ENCODE peak calls at places on chromosome 3, in eight cellular contexts. B is tibial nerve, X is ovary, Z is uterus, P is HepG2, E is Peyer's patch, M is IMR-90, K is A549. I is an unnamed sample.

GRCh38 chr3:5010706-5011554 is 31.7 kb downstream of the BHLHE40 start:
- DNase-seq in B (no peak), X (no peak), Z (no peak), P (no peak), E (no peak), M (peak), K (no peak), I (no peak)

GRCh38 chr3:47701388-47701787 is 80.3 kb downstream of the SMARCC1 start:
- DNase-seq in B (no peak), X (no peak), Z (no peak), P (no peak), E (no peak), M (no peak), K (no peak), I (no peak)

GRCh38 chr3:100634493-100635272 is 25.3 kb downstream of the ADGRG7 start:
- DNase-seq in B (no peak), X (no peak), Z (no peak), P (peak), E (peak), M (peak), K (peak), I (peak)

GRCh38 chr3:197009532-197010019 is 20.0 kb downstream of the MELTF start:
- DNase-seq in B (no peak), X (no peak), Z (no peak), P (no peak), E (no peak), M (no peak), K (no peak), I (no peak)

GRCh38 chr3:134796313-134797079 is 1.4 kb downstream of the EPHB1 start:
- DNase-seq in B (no peak), X (no peak), Z (no peak), P (no peak), E (no peak), M (no peak), K (no peak), I (no peak)

GRCh38 chr3:111676177-111677021 is 81.3 kb upstream of the ZBED2 start:
- DNase-seq in B (no peak), X (no peak), Z (no peak), P (peak), E (peak), M (no peak), K (peak), I (no peak)

GRCh38 chr3:69012836-69013255 is 638 bp downstream of the EOGT start:
- DNase-seq in B (no peak), X (peak), Z (peak), P (peak), E (no peak), M (peak), K (peak), I (peak)

GRCh38 chr3:170423001-170423615 is 4.4 kb downstream of the CLDN11 start:
- DNase-seq in B (peak), X (peak), Z (no peak), P (no peak), E (no peak), M (no peak), K (no peak), I (no peak)

GRCh38 chr3:134300520-134300919 is 49.9 kb upstream of the RYK start:
- DNase-seq in B (no peak), X (no peak), Z (no peak), P (no peak), E (no peak), M (no peak), K (peak), I (no peak)

GRCh38 chr3:65894126-65894525 is 144.6 kb downstream of the MAGI1 start:
- DNase-seq in B (no peak), X (no peak), Z (no peak), P (no peak), E (no peak), M (no peak), K (no peak), I (no peak)

GRCh38 chr3:49899815-49900214 is 3.9 kb downstream of the MST1R start:
- DNase-seq in B (no peak), X (no peak), Z (no peak), P (no peak), E (no peak), M (no peak), K (no peak), I (no peak)

GRCh38 chr3:160921020-160921635 is 165.1 kb downstream of the PPM1L start:
- DNase-seq in B (no peak), X (no peak), Z (no peak), P (peak), E (no peak), M (peak), K (peak), I (no peak)

GRCh38 chr3:50268276-50268675 is 671 bp upstream of the SEMA3B start:
- DNase-seq in B (no peak), X (no peak), Z (no peak), P (no peak), E (no peak), M (no peak), K (no peak), I (no peak)

GRCh38 chr3:11288786-11289637 is 16.8 kb downstream of the ATG7 start:
- DNase-seq in B (no peak), X (no peak), Z (no peak), P (peak), E (no peak), M (peak), K (peak), I (no peak)

GRCh38 chr3:39784922-39785321 is 24.5 kb upstream of the MYRIP start:
- DNase-seq in B (no peak), X (no peak), Z (no peak), P (no peak), E (no peak), M (no peak), K (no peak), I (no peak)

GRCh38 chr3:24387000-24387399 is 107.7 kb downstream of the THRB start:
- DNase-seq in B (no peak), X (no peak), Z (no peak), P (no peak), E (no peak), M (no peak), K (no peak), I (no peak)

GRCh38 chr3:14000556-14000955 is 120.7 kb upstream of the WNT7A start:
- DNase-seq in B (no peak), X (no peak), Z (no peak), P (no peak), E (no peak), M (no peak), K (no peak), I (no peak)

GRCh38 chr3:140093742-140094141 is 158.8 kb downstream of the CLSTN2 start:
- DNase-seq in B (peak), X (peak), Z (peak), P (no peak), E (no peak), M (peak), K (no peak), I (no peak)

GRCh38 chr3:141412936-141413354 is 44.6 kb downstream of the ZBTB38 start:
- DNase-seq in B (peak), X (peak), Z (peak), P (peak), E (peak), M (peak), K (peak), I (peak)

GRCh38 chr3:148229107-148229506 is 468.6 kb upstream of the AGTR1 start:
- DNase-seq in B (no peak), X (no peak), Z (no peak), P (no peak), E (no peak), M (peak), K (no peak), I (no peak)

GRCh38 chr3:87576752-87577151 is 300.4 kb upstream of the POU1F1 start:
- DNase-seq in B (no peak), X (no peak), Z (no peak), P (no peak), E (no peak), M (no peak), K (no peak), I (no peak)

GRCh38 chr3:16478516-16478915 is 35.0 kb downstream of the RFTN1 start:
- DNase-seq in B (no peak), X (no peak), Z (no peak), P (no peak), E (no peak), M (peak), K (no peak), I (no peak)

GRCh38 chr3:140204271-140204984 is 269.4 kb downstream of the CLSTN2 start:
- DNase-seq in B (no peak), X (no peak), Z (no peak), P (no peak), E (no peak), M (no peak), K (no peak), I (no peak)

GRCh38 chr3:57998366-57999283 is 9.6 kb upstream of the FLNB start:
- DNase-seq in B (no peak), X (peak), Z (no peak), P (peak), E (no peak), M (peak), K (no peak), I (no peak)

GRCh38 chr3:149596136-149596770 is 61.6 kb downstream of the WWTR1 start:
- DNase-seq in B (no peak), X (no peak), Z (no peak), P (no peak), E (no peak), M (peak), K (no peak), I (no peak)

GRCh38 chr3:132006605-132007204 is 28.1 kb downstream of the CPNE4 start:
- DNase-seq in B (no peak), X (no peak), Z (no peak), P (peak), E (no peak), M (peak), K (peak), I (no peak)

GRCh38 chr3:39657775-39658174 is 151.6 kb upstream of the MYRIP start:
- DNase-seq in B (no peak), X (no peak), Z (no peak), P (no peak), E (no peak), M (no peak), K (no peak), I (no peak)

DNA sequence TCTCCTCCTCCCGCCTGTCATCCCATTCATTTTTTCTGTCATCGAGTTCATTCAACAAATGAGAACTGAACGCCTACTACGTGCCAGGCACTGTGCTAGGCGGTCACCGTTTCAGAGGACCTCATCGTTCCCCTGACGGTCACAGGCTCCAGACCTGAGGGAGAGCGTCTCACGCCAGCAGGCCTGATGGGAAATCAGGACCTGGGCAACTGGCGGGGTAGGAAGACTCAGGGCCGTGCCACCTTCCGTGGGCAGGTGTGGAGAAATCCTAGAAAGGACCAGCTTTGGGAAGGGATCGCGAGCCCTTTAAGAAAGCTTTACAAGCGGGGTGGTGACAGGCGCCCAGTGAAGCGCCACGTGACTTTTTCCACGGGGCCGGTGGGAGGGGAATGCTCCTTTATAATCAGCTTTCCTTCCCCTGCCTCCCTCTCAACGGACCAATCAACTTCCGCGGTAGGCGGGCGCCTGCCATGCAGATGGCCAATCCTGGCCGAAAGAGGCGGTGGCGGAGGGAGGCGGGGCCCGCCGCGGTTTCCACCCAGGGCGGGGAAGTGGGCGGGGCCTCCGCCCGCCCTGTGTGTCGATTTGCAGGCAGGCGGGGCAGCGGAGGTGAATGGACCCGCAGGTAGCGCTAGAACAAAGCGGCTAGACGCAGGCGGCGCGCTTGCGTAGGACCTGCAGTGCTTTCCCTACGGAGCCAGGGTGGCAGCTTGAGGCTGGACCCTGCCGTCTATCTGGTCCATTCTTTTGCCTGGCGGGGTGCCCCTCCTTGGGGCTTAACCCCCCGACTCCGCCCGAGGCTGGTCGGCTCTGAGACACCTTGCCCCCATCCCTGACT is 816 bp upstream of the DUSP7 start:
- DNase-seq in B (peak), X (peak), Z (peak), P (peak), E (peak), M (peak), K (peak), I (peak)
- TF ChIP-seq POLR2A in B (no peak), X (peak), Z (peak), P (no peak), E (peak), M (peak), K (no peak), I (no peak)

GRCh38 chr3:194351080-194351672 is at the start of gene CPN2:
- DNase-seq in B (no peak), X (no peak), Z (no peak), P (peak), E (no peak), M (no peak), K (no peak), I (peak)

GRCh38 chr3:194350726-194351071 is 429 bp downstream of the CPN2 start:
- DNase-seq in B (no peak), X (no peak), Z (no peak), P (no peak), E (no peak), M (no peak), K (no peak), I (no peak)

GRCh38 chr3:194354315-194354714 is 3.2 kb upstream of the CPN2 start:
- DNase-seq in B (no peak), X (no peak), Z (no peak), P (no peak), E (no peak), M (no peak), K (no peak), I (no peak)

GRCh38 chr3:194352631-194353290 is 1.6 kb upstream of the CPN2 start:
- DNase-seq in B (no peak), X (no peak), Z (no peak), P (no peak), E (no peak), M (no peak), K (no peak), I (no peak)

DNA sequence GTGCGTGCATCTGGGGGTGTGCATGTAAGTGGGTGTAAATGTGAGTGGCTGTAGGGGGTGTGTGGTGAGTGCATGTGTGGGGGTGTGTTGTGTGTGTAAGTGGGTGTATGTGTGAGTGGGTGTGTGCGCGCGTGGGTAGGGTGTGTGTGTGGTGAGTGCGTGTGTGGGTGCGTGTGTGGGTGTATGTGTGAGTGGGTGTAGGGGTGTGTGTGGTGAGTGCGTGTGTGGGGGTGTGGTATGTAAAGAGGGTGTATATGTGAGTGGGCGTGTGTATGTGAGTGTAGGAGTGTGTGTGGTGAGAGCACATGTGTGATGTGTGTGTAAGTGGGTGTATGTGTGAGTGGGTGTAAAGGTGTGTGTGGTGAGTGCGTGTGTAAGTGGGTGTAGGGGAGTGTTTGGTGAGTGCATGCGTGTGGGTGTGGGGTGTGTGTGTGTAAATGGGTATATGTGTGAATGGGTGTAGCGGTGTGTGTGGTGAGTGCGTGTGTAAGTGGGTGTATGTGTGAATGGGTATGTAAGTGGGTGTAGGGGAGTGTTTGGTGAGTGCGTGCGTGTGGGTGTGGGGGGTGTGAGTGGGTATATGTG is 916 bp upstream of the CPN2 start:
- DNase-seq in B (no peak), X (no peak), Z (no peak), P (no peak), E (no peak), M (no peak), K (no peak), I (no peak)
- TF ChIP-seq POLR2A in B (no peak), X (no peak), Z (no peak), P (no peak), E (no peak), M (no peak), K (no peak), I (no peak)

DNA sequence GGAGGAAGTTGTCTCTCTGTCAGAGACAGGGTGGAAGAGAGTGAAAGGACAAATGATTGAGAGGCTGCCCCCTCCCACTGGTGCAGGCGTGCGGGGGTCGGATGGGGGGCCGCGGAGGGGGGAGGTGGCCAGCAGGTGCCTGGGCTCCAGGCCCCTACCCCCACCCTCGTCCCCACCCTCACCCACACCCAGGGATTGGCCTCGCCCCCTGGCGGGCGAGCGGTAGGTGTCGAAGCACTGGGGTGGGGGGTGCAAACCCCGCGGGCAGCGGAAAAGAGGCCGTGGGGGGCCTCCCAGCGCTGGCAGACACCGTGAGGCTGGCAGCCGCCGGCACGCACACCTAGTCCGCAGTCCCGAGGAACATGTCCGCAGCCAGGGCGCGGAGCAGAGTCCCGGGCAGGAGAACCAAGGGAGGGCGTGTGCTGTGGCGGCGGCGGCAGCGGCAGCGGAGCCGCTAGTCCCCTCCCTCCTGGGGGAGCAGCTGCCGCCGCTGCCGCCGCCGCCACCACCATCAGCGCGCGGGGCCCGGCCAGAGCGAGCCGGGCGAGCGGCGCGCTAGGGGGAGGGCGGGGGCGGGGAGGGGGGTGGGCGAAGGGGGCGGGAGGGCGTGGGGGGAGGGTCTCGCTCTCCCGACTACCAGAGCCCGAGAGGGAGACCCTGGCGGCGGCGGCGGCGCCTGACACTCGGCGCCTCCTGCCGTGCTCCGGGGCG is at the start of gene KAT2B:
- DNase-seq in B (peak), X (peak), Z (peak), P (peak), E (peak), M (peak), K (peak), I (peak)
- TF ChIP-seq POLR2A in B (peak), X (peak), Z (peak), P (no peak), E (peak), M (no peak), K (no peak), I (peak)

DNA sequence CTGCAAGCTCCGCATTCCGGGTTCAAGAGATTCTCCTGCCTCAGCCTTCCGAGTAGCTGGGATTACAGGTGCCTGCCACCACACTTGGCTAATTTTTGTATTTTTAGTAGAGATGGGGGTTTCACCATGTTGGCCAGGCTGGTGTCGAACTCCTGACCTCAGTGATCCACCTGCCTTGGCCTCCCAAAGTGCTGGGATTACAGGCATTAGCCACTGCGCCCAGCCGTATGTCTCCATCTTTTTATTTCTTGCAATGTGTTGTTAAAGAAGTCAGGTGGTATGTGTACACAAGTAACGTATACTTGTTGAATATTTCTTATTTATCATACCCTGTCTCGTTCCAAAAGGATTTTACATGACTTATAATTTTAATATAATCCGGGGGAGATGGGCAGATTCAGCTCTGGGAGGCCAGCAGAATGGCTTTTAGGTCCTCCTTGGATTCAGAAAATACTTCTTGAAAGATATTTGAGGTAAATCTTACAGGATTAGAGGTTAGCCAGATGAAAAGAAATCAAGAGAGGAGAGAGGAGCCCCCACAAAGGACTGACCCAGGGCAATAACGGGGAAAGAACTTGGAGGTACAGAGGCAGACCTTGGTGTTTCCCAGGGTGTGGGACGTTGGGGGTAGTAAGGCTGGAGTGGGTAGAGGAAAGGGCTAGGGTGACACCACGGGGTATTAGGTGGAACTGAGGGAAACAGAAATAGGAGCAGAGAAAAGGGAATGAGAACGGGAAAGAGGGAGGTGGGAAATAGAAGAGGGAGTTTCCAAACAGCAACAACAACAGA is 27.2 kb upstream of the MUC20 start:
- DNase-seq in B (no peak), X (no peak), Z (no peak), P (no peak), E (peak), M (no peak), K (no peak), I (no peak)
- TF ChIP-seq POLR2A in B (no peak), X (no peak), Z (no peak), P (no peak), E (no peak), M (no peak), K (no peak), I (no peak)

DNA sequence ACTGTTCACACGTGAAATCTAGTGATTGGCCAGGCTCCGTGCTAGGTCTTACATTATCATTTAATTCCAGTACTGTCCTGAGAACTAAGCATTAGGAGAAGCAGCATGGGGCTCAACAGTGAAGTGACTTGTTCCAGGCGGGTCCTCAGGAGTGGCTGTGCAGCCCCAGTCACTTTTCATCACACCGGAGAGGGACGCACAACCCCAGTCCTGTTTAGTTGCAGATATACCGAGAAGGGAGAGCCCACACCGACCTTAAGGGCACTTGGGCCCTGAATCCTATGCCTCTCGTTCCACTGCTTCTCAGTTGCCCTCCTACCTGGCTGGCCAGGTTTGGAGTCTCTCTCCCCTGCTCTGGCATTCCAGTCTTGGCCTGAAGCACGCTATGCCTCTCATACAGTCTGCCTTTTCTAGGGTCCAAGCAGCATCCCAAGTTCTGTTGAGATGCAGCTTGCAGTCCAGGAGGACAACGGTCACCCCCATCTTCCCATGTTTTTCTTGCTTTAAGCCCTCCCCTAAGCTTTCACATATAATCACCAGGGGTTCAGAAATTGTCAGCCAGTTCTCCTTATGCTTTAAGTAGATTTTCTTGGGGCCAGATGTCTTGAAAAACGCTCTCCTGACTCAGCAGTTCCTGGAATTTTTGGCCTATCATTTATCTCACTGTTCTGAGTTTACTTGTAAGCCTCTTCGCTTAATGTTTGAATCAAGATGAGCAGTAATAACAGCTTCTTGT is 10.1 kb downstream of the FAM131A start:
- DNase-seq in B (no peak), X (no peak), Z (no peak), P (no peak), E (no peak), M (no peak), K (no peak), I (no peak)
- TF ChIP-seq POLR2A in B (no peak), X (no peak), Z (no peak), P (no peak), E (no peak), M (no peak), K (no peak), I (no peak)